ENCODE peak calls at places on chromosomes 11 and 22, in ten cellular contexts. R is progenitor cell of endocrine pancreas, X is cardiac fibroblast, A is pancreas, C is lower lobe of right lung, T is fibroblast of pulmonary artery, W is HCT116, N is GM13976, S is mesothelial cell of epicardium, F is cardiac muscle cell. K is an unnamed sample.

GRCh38 chr11:103700605-103701004 is 335.8 kb upstream of the DDI1 start:
- DNase-seq in R (no peak), S (no peak), T (peak), X (peak), A (no peak), F (no peak), C (no peak), W (no peak), N (no peak), K (no peak)

GRCh38 chr22:36224245-36224644 is 15.1 kb downstream of the APOL2 start:
- DNase-seq in C (no peak), R (no peak), A (no peak), N (no peak), X (no peak), F (no peak), S (no peak), T (no peak), W (no peak), K (no peak)

GRCh38 chr11:73229321-73230275 is 11.5 kb downstream of the P2RY2 start:
- DNase-seq in C (no peak), W (no peak), T (no peak), X (no peak), R (no peak), S (no peak), F (no peak), N (no peak), A (peak), K (no peak)

GRCh38 chr11:31375866-31376265 is 6.2 kb downstream of the DNAJC24 start:
- DNase-seq in F (no peak), W (no peak), R (no peak), A (no peak), X (no peak), C (no peak), T (no peak), N (no peak), S (no peak), K (peak)

GRCh38 chr11:95067828-95068244 is 1.1 kb downstream of the SRSF8 start:
- DNase-seq in R (no peak), T (no peak), S (peak), C (no peak), N (no peak), F (no peak), X (no peak), A (no peak), W (no peak), K (no peak)

GRCh38 chr11:124172076-124172475 is 11.1 kb upstream of the OR10D3 start:
- DNase-seq in T (no peak), F (no peak), N (no peak), R (no peak), C (no peak), X (no peak), A (no peak), S (no peak), W (no peak), K (no peak)

GRCh38 chr22:49046546-49047305 is 780.9 kb downstream of the BRD1 start:
- DNase-seq in R (peak), T (no peak), N (peak), C (no peak), F (peak), S (peak), A (peak), W (peak), X (no peak), K (peak)

GRCh38 chr22:35489225-35489624 is 51.4 kb upstream of the RASD2 start:
- DNase-seq in S (no peak), A (peak), W (no peak), X (no peak), N (no peak), F (no peak), C (no peak), R (no peak), T (no peak), K (no peak)

GRCh38 chr11:68753300-68753699 is 2.0 kb upstream of the TESMIN start:
- DNase-seq in R (no peak), W (no peak), A (no peak), N (no peak), X (no peak), F (no peak), S (no peak), C (no peak), T (no peak), K (no peak)

GRCh38 chr11:67317365-67318238 is 14.3 kb downstream of the SSH3 start:
- DNase-seq in S (peak), R (peak), T (peak), W (peak), F (peak), N (peak), X (peak), C (peak), A (peak), K (peak)

GRCh38 chr11:65613091-65613928 is 711 bp downstream of the MAP3K11 start:
- DNase-seq in T (no peak), F (peak), C (peak), R (no peak), X (peak), W (no peak), S (no peak), A (peak), N (no peak), K (no peak)

GRCh38 chr22:40960137-40960536 is 9.0 kb downstream of the RBX1 start:
- DNase-seq in C (no peak), F (no peak), X (no peak), W (no peak), T (no peak), S (no peak), N (no peak), R (no peak), A (no peak), K (no peak)

GRCh38 chr22:21867528-21868266 is at the start of gene MAPK1:
- DNase-seq in C (peak), N (peak), W (peak), F (peak), S (peak), R (peak), X (peak), A (peak), T (peak), K (peak)

GRCh38 chr11:106998126-106998525 is 20.1 kb downstream of the GUCY1A2 start:
- DNase-seq in C (no peak), N (no peak), F (no peak), X (peak), A (no peak), R (no peak), W (no peak), T (peak), S (no peak), K (no peak)

GRCh38 chr11:69644071-69644961 is 3.4 kb downstream of the CCND1 start:
- DNase-seq in R (no peak), S (peak), T (peak), A (peak), N (no peak), W (no peak), C (peak), F (peak), X (peak), K (no peak)

GRCh38 chr11:84720706-84721402 is 906.3 kb downstream of the DLG2 start:
- DNase-seq in T (peak), A (peak), W (no peak), R (no peak), F (peak), N (no peak), X (peak), S (peak), C (peak), K (peak)

GRCh38 chr11:38481391-38481790 is 1883.4 kb upstream of the RAG2 start:
- DNase-seq in N (no peak), T (no peak), R (no peak), C (no peak), X (no peak), S (no peak), F (no peak), A (no peak), W (no peak), K (no peak)

GRCh38 chr11:12066056-12066798 is 44.2 kb upstream of the MICAL2 start:
- DNase-seq in A (peak), S (no peak), W (peak), C (no peak), F (no peak), T (peak), R (no peak), N (no peak), X (peak), K (no peak)

GRCh38 chr22:42844756-42845155 is 12.3 kb downstream of the ARFGAP3 start:
- DNase-seq in R (no peak), T (no peak), A (no peak), S (no peak), N (no peak), X (peak), F (no peak), C (no peak), W (peak), K (no peak)

GRCh38 chr11:70913715-70914231 is 338.6 kb downstream of the SHANK2 start:
- DNase-seq in N (no peak), W (no peak), R (no peak), F (peak), T (no peak), C (peak), A (peak), S (no peak), X (no peak), K (no peak)

GRCh38 chr11:10450451-10451398 is 4.3 kb upstream of the AMPD3 start:
- DNase-seq in W (peak), F (peak), C (peak), R (peak), X (no peak), T (peak), A (peak), N (peak), S (peak), K (peak)

GRCh38 chr11:59878482-59878881 is at the start of gene OOSP3:
- DNase-seq in W (no peak), X (no peak), N (no peak), A (no peak), S (no peak), F (no peak), C (no peak), T (no peak), R (no peak), K (no peak)

GRCh38 chr11:110134120-110134519 is 40.9 kb downstream of the ZC3H12C start:
- DNase-seq in S (no peak), A (no peak), T (peak), W (no peak), C (no peak), F (no peak), R (no peak), N (no peak), X (no peak), K (no peak)

GRCh38 chr11:68024508-68024907 is 6.0 kb upstream of the NDUFS8 start:
- DNase-seq in W (no peak), T (no peak), C (no peak), S (no peak), X (no peak), F (no peak), R (no peak), N (no peak), A (no peak), K (no peak)

GRCh38 chr11:31160504-31161422 is 208.8 kb downstream of the DCDC1 start:
- DNase-seq in W (peak), N (no peak), S (no peak), T (peak), X (no peak), C (no peak), R (no peak), A (no peak), F (no peak), K (no peak)

GRCh38 chr11:31092638-31093037 is 276.9 kb downstream of the DCDC1 start:
- DNase-seq in N (no peak), T (no peak), R (no peak), C (no peak), X (no peak), W (no peak), S (no peak), A (no peak), F (no peak), K (no peak)

GRCh38 chr11:8709002-8709672 is 26.5 kb downstream of the RPL27A start:
- DNase-seq in X (peak), C (no peak), R (no peak), F (no peak), W (no peak), T (peak), S (peak), N (no peak), A (no peak), K (no peak)

GRCh38 chr11:66144000-66144678 is 74.1 kb downstream of the PACS1 start:
- DNase-seq in T (no peak), A (no peak), N (no peak), F (no peak), C (no peak), W (no peak), X (no peak), R (no peak), S (no peak), K (no peak)

GRCh38 chr11:58968251-58968711 is 29.0 kb downstream of the GLYATL1 start:
- DNase-seq in A (peak), C (no peak), F (no peak), X (no peak), N (no peak), R (no peak), S (no peak), W (no peak), T (no peak), K (no peak)

GRCh38 chr11:1083621-1084551 is 9.2 kb downstream of the MUC2 start:
- DNase-seq in R (no peak), X (no peak), C (peak), A (peak), S (peak), T (no peak), W (no peak), F (no peak), N (no peak), K (no peak)

GRCh38 chr11:86117706-86118050 is 48.8 kb upstream of the PICALM start:
- DNase-seq in C (no peak), X (no peak), F (no peak), A (no peak), W (no peak), R (no peak), N (no peak), S (no peak), T (no peak), K (no peak)

GRCh38 chr11:29328961-29329441 is 687.8 kb downstream of the KCNA4 start:
- DNase-seq in T (peak), X (peak), S (no peak), N (peak), W (peak), A (no peak), C (no peak), R (no peak), F (peak), K (no peak)

GRCh38 chr11:47854667-47855066 is 6.5 kb upstream of the NUP160 start:
- DNase-seq in F (no peak), T (no peak), X (no peak), S (no peak), R (no peak), W (no peak), A (no peak), C (no peak), N (peak), K (no peak)

GRCh38 chr11:131685206-131685605 is 314.8 kb downstream of the NTM start:
- DNase-seq in C (no peak), F (no peak), R (no peak), T (no peak), W (no peak), X (no peak), A (no peak), S (no peak), N (no peak), K (no peak)
- TF ChIP-seq CTCF in C (no peak), F (no peak), R (no peak), T (no peak), W (no peak), X (no peak), A (no peak), S (no peak), N (no peak), K (no peak)

GRCh38 chr11:76552987-76553386 is 108.2 kb downstream of the EMSY start:
- DNase-seq in N (no peak), C (no peak), R (no peak), F (no peak), S (no peak), X (no peak), T (no peak), W (no peak), A (no peak), K (no peak)

GRCh38 chr11:76554767-76555166 is 109.9 kb downstream of the EMSY start:
- DNase-seq in A (no peak), N (no peak), C (no peak), X (no peak), W (no peak), F (no peak), T (no peak), S (no peak), R (no peak), K (no peak)

GRCh38 chr11:76553554-76554476 is 109.0 kb downstream of the EMSY start:
- DNase-seq in R (no peak), F (no peak), W (no peak), X (no peak), C (no peak), N (no peak), A (no peak), S (no peak), T (no peak), K (no peak)

GRCh38 chr11:76550781-76551180 is 106.0 kb downstream of the EMSY start:
- DNase-seq in R (no peak), N (no peak), W (no peak), A (no peak), S (no peak), X (no peak), T (no peak), F (no peak), C (no peak), K (no peak)

GRCh38 chr11:76551400-76551799 is 106.6 kb downstream of the EMSY start:
- DNase-seq in W (no peak), A (no peak), C (no peak), F (no peak), X (peak), R (no peak), S (no peak), T (peak), N (no peak), K (no peak)
- TF ChIP-seq CTCF in W (peak), A (no peak), C (peak), F (no peak), X (peak), R (no peak), S (no peak), T (peak), N (no peak), K (peak)

GRCh38 chr11:114909866-114910265 is 231.5 kb downstream of the NXPE2 start:
- DNase-seq in W (no peak), R (no peak), X (no peak), C (no peak), F (peak), T (no peak), A (no peak), S (no peak), N (no peak), K (no peak)
- TF ChIP-seq CTCF in W (no peak), R (peak), X (no peak), C (no peak), F (no peak), T (no peak), A (no peak), S (no peak), N (no peak), K (no peak)

DNA sequence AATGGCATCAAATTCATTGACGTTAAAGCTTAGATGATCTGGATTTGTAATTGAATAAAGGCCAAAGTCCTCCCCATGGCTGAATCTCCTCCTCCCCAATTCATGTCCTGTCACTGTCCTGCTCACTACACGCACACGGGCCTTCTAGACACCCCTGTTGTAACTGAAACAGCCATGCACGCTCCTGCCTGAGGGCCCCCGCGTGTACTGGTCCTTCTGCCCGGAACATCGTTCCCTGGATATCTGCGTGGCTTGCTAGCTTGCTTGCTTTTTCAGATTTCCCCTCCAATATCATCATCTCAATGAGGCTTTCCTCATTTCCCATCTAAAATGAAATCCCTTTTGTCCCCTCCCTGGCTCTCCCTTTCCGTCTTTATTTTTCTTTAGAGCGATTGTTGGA is 15.3 kb downstream of the PKNOX2 start:
- DNase-seq in R (no peak), C (no peak), A (no peak), N (no peak), F (no peak), S (no peak), W (no peak), X (no peak), T (no peak), K (no peak)
- TF ChIP-seq CTCF in R (no peak), C (no peak), A (no peak), N (no peak), F (no peak), S (no peak), W (no peak), X (no peak), T (no peak), K (no peak)

GRCh38 chr22:27151407-27151806 is 494.0 kb downstream of the MIAT start:
- DNase-seq in X (no peak), N (no peak), T (no peak), C (no peak), F (no peak), A (no peak), R (no peak), S (no peak), W (no peak), K (no peak)
- TF ChIP-seq CTCF in X (peak), N (no peak), T (no peak), C (no peak), F (no peak), A (no peak), R (no peak), S (no peak), W (peak), K (no peak)